ENCODE peak calls at places on chromosomes 12 and 14, in five cellular contexts. S is GM12865, B is GM06990, K is trophoblast cell, U is tibial nerve. H is an unnamed sample.

GRCh38 chr12:117333331-117334000 is 28.0 kb downstream of the NOS1 start:
- DNase-seq in K (no peak), B (no peak), S (no peak), U (no peak), H (no peak)

GRCh38 chr12:58455146-58455545 is 465.2 kb downstream of the LRIG3 start:
- DNase-seq in U (no peak), S (no peak), B (no peak), K (peak), H (peak)

GRCh38 chr14:30389134-30389900 is 169.6 kb upstream of the G2E3 start:
- DNase-seq in U (no peak), B (no peak), K (no peak), S (no peak), H (peak)

GRCh38 chr14:59582161-59582560 is 5.5 kb upstream of the CCDC175 start:
- DNase-seq in B (no peak), U (no peak), S (no peak), K (no peak), H (peak)

GRCh38 chr12:56634837-56635538 is 4.9 kb upstream of the BAZ2A start:
- DNase-seq in B (peak), S (peak), K (peak), U (no peak), H (peak)

GRCh38 chr12:67545298-67545697 is 103.2 kb upstream of the DYRK2 start:
- DNase-seq in K (no peak), B (no peak), U (no peak), S (no peak), H (no peak)

GRCh38 chr14:92670177-92670576 is 78.2 kb downstream of the LGMN start:
- DNase-seq in K (no peak), S (peak), B (no peak), U (no peak), H (peak)

GRCh38 chr12:9040484-9041186 is 51.3 kb downstream of the KLRG1 start:
- DNase-seq in S (no peak), B (no peak), U (no peak), K (no peak), H (no peak)

GRCh38 chr14:94671870-94672444 is 59.8 kb downstream of the SERPINA3 start:
- DNase-seq in B (no peak), K (peak), S (no peak), U (no peak), H (peak)

GRCh38 chr14:31880935-31881334 is 196.2 kb upstream of the ARHGAP5 start:
- DNase-seq in B (no peak), S (no peak), U (no peak), K (peak), H (peak)

GRCh38 chr12:6935221-6935550 is 7.4 kb downstream of the ATN1 start:
- DNase-seq in K (no peak), B (no peak), S (no peak), U (no peak), H (no peak)

GRCh38 chr12:71772728-71773127 is 18.1 kb downstream of the RAB21 start:
- DNase-seq in B (no peak), K (no peak), U (no peak), S (no peak), H (no peak)

GRCh38 chr12:21813125-21813524 is 38.6 kb upstream of the KCNJ8 start:
- DNase-seq in S (no peak), K (no peak), U (no peak), B (no peak), H (no peak)

GRCh38 chr14:64878775-64879634 is 702 bp downstream of the SPTB start:
- DNase-seq in U (no peak), K (no peak), S (no peak), B (peak), H (no peak)

GRCh38 chr14:96762650-96763049 is 34.5 kb upstream of the VRK1 start:
- DNase-seq in S (peak), U (no peak), K (peak), B (no peak), H (peak)

GRCh38 chr12:76890407-76891143 is 11.8 kb upstream of the CSRP2 start:
- DNase-seq in S (no peak), B (no peak), K (no peak), U (no peak), H (no peak)

GRCh38 chr14:77275041-77275854 is 4.2 kb upstream of the NGB start:
- DNase-seq in B (no peak), U (no peak), S (no peak), K (no peak), H (no peak)

GRCh38 chr14:92507174-92507768 is 6.3 kb upstream of the RIN3 start:
- DNase-seq in K (no peak), B (peak), S (peak), U (no peak), H (no peak)

GRCh38 chr14:52961060-52961639 is 10.3 kb upstream of the FERMT2 start:
- DNase-seq in U (no peak), K (peak), B (peak), S (peak), H (peak)

GRCh38 chr14:95211721-95212504 is 54.6 kb upstream of the DICER1 start:
- DNase-seq in K (no peak), S (peak), B (no peak), U (no peak), H (no peak)

GRCh38 chr14:68785817-68786490 is 6.9 kb downstream of the ZFP36L1 start:
- DNase-seq in K (peak), B (no peak), U (no peak), S (peak), H (peak)

GRCh38 chr12:40375076-40375475 is 150.3 kb downstream of the LRRK2 start:
- DNase-seq in K (peak), U (no peak), B (no peak), S (peak), H (no peak)

GRCh38 chr12:69238589-69239285 is 632 bp upstream of the CPSF6 start:
- DNase-seq in S (no peak), K (no peak), U (no peak), B (no peak), H (no peak)

GRCh38 chr14:44963775-44964380 is 1.9 kb downstream of the TOGARAM1 start:
- DNase-seq in K (no peak), B (no peak), S (peak), U (no peak), H (no peak)

GRCh38 chr12:32535260-32535999 is 136.1 kb downstream of the FGD4 start:
- DNase-seq in U (peak), B (no peak), K (no peak), S (no peak), H (peak)

GRCh38 chr12:28296287-28296686 is 106.0 kb downstream of the CCDC91 start:
- DNase-seq in U (no peak), S (no peak), K (no peak), B (no peak), H (no peak)

GRCh38 chr14:54344445-54344844 is 52.4 kb upstream of the CDKN3 start:
- DNase-seq in U (no peak), S (no peak), B (no peak), K (no peak), H (no peak)

GRCh38 chr12:103166949-103167348 is 209.5 kb downstream of the ASCL1 start:
- DNase-seq in B (no peak), S (no peak), U (no peak), K (no peak), H (no peak)

GRCh38 chr14:64891839-64892375 is 12.2 kb upstream of the SPTB start:
- DNase-seq in U (no peak), B (peak), K (peak), S (peak), H (peak)

GRCh38 chr12:6317693-6318439 is 7.4 kb downstream of the PLEKHG6 start:
- DNase-seq in S (no peak), K (no peak), B (no peak), U (no peak), H (no peak)

GRCh38 chr14:81323621-81324400 is 76.3 kb downstream of the STON2 start:
- DNase-seq in U (no peak), K (peak), S (no peak), B (no peak), H (peak)

GRCh38 chr12:4725057-4725456 is 4.9 kb downstream of the GALNT8 start:
- DNase-seq in K (no peak), U (no peak), S (no peak), B (no peak), H (no peak)

GRCh38 chr12:96120359-96121100 is 73.6 kb upstream of the ELK3 start:
- DNase-seq in K (peak), U (no peak), B (peak), S (peak), H (no peak)

GRCh38 chr14:98890556-98891340 is 381.2 kb downstream of the BCL11B start:
- DNase-seq in S (no peak), U (no peak), B (no peak), K (no peak), H (no peak)

GRCh38 chr14:24131549-24131966 is 1.1 kb downstream of the FITM1 start:
- DNase-seq in S (no peak), K (no peak), B (no peak), U (no peak), H (no peak)

GRCh38 chr12:127964717-127965116 is 302.3 kb upstream of the TMEM132C start:
- DNase-seq in K (no peak), B (no peak), U (no peak), S (no peak), H (peak)

GRCh38 chr14:101876539-101876938 is 87.8 kb upstream of the DYNC1H1 start:
- DNase-seq in K (peak), B (peak), S (peak), U (peak), H (no peak)
- H3K4me3 ChIP-seq in K (no peak), B (peak), S (peak), U (no peak), H (no peak)

GRCh38 chr12:132764231-132764630 is 2.6 kb upstream of the ANKLE2 start:
- DNase-seq in K (no peak), S (no peak), U (no peak), B (no peak), H (no peak)

GRCh38 chr12:132761911-132762583 is 415 bp upstream of the ANKLE2 start:
- DNase-seq in S (peak), B (peak), U (peak), K (peak), H (peak)

GRCh38 chr12:132766380-132767085 is 4.9 kb upstream of the ANKLE2 start:
- DNase-seq in K (peak), U (no peak), S (no peak), B (no peak), H (peak)

GRCh38 chr12:132761032-132761910 is at the start of gene ANKLE2:
- DNase-seq in B (peak), K (peak), U (no peak), S (peak), H (peak)

GRCh38 chr12:132765366-132765765 is 3.7 kb upstream of the ANKLE2 start:
- DNase-seq in B (no peak), S (no peak), K (no peak), U (no peak), H (no peak)
- H3K4me3 ChIP-seq in B (no peak), S (no peak), K (no peak), U (no peak), H (no peak)

DNA sequence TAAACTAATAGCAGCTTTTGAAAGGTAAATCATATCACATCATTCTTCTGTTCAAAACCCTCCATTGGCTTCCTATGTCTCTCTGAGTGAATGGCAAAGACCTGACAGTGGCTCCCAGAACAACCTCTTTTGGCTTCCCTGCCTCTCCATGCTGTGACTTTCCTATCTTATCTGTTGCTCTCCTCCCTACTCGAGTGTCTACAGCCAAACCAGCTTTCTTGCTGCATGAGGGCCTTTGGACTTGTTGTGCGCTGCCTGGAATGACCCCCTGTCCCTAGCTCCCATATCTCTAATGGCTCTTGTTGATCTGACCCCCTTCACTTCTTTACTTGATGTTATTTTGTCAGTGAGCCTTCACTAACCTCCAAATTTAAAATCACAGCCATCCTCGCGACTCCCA is 2.5 kb downstream of the SYNE2 start:
- DNase-seq in K (no peak), U (no peak), S (no peak), B (no peak), H (no peak)
- H3K4me3 ChIP-seq in K (no peak), U (no peak), S (no peak), B (no peak), H (no peak)

DNA sequence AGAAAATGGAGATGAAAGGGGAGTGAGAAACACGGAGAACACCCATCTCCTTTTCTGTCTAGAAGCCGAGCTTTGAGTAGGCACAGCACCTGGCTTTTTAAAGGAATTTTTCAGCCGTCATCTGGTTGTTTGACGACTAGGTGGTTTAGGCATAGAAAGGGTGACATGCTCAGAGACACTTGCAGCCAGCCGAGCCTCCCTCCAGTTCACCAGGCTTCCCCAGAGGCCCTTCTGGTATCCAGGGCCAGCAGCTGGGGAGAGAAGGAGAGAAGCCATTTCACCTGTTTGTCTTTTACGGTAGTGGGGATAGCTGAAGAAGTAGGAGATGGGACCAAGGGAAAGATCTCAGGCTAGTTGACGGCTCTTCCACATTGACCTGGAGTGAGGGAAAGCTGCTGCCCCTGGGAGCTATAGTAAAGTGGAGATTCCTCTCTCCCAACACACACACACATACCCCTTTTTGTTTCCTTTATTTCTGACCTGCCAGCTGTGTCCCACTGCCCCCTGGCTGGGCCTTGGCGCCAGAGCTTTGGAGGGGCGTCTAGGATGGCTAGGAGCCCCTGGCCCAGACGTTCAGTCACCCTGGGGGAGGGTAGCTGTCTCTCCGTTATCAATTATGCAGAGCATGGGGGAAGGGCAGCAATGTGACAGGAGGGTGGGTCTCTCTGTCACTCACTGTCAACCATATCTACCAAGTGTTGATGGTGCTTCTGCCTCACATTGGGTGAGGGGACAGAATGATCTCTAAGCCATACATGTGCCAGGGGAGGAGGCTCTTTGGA is 5.5 kb downstream of the MAP3K12 start:
- DNase-seq in K (peak), B (no peak), S (no peak), U (no peak), H (no peak)
- H3K4me3 ChIP-seq in K (no peak), B (peak), S (peak), U (peak), H (peak)

DNA sequence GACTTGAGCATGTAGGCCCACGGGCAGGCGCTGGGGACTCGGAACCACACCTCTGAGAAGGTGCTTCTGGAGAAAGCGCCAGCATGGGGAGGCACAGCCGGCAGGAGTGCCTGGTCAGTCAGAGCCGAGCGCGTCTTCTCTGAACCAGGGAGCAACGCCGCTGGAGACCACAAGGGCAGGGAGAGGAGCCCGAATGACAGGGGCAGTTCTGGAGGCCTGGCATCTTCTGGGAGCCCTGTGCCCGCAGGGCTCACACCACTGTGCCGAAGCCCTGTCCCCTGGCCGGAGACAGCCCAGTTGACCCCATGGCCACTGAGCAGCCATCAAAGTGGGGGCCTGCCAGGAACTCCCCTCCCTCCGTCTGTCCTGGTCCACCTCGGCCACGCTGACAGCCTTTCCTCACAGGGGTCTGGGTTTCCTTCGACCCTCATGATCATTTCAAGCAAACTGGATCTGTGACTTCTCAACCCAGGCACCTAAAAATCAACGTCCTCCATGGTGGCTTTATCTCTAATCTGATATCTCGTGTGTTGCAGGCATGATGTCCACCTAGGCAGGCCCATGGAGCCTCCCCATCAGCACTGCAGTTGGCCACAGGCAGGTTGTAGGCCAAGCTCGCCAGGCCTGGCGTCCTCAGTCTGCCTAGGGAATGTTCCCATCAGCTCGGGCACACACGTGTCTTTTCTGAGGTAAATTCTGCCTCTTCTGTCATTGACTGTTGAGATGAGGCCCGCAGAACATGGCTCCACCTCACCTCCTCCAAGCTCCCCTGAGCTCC is 299.3 kb upstream of the RTL1 start:
- DNase-seq in S (no peak), K (no peak), U (no peak), B (no peak), H (no peak)
- H3K4me3 ChIP-seq in S (no peak), K (no peak), U (no peak), B (no peak), H (no peak)